ENCODE peak calls at places on chromosome 11, in six cellular contexts. I is heart right ventricle, P is anterior cingulate cortex, D is hypothalamus, J is psoas muscle, X is fibroblast of the aortic adventitia. Z is an unnamed sample.
A peak's percentile ranks its signal among the peaks of the same experiment; 100 is the strongest.

GRCh38 chr11:24093410-24093809 is 403.4 kb upstream of the LUZP2 start:
- DNase-seq in I (no peak), P (no peak), D (no peak), J (no peak), X (no peak), Z (no peak)

GRCh38 chr11:63639195-63639832 is 25.1 kb upstream of the PLAAT3 start:
- DNase-seq in I (no peak), P (no peak), D (no peak), J (no peak), X (peak; percentile 74), Z (no peak)

GRCh38 chr11:17498475-17498874 is 21.8 kb upstream of the ABCC8 start:
- DNase-seq in I (no peak), P (no peak), D (no peak), J (no peak), X (no peak), Z (no peak)

GRCh38 chr11:37710031-37710430 is 1112.0 kb upstream of the RAG2 start:
- DNase-seq in I (no peak), P (no peak), D (no peak), J (no peak), X (peak; percentile 82), Z (peak; percentile 87)

GRCh38 chr11:36249271-36249670 is 40.0 kb downstream of the COMMD9 start:
- DNase-seq in I (no peak), P (no peak), D (no peak), J (no peak), X (peak; percentile 77), Z (peak; percentile 81)

GRCh38 chr11:124656759-124657627 is 16.5 kb downstream of the SIAE start:
- DNase-seq in I (no peak), P (no peak), D (peak; percentile 4), J (no peak), X (no peak), Z (peak; percentile 61)

GRCh38 chr11:92163879-92164278 is 60.7 kb upstream of the FAT3 start:
- DNase-seq in I (no peak), P (no peak), D (no peak), J (no peak), X (no peak), Z (no peak)

GRCh38 chr11:71238285-71238875 is 14.0 kb downstream of the SHANK2 start:
- DNase-seq in I (no peak), P (no peak), D (no peak), J (no peak), X (no peak), Z (no peak)

GRCh38 chr11:18731949-18732821 is 6.2 kb upstream of the IGSF22 start:
- DNase-seq in I (peak; percentile 48), P (peak; percentile 33), D (peak; percentile 53), J (no peak), X (peak; percentile 53), Z (peak; percentile 12)

GRCh38 chr11:124759268-124760204 is 2.6 kb downstream of the ESAM start:
- DNase-seq in I (peak; percentile 80), P (no peak), D (no peak), J (peak; percentile 76), X (no peak), Z (no peak)

GRCh38 chr11:121503056-121503455 is 50.3 kb upstream of the SORL1-AS1 start:
- DNase-seq in I (no peak), P (no peak), D (no peak), J (no peak), X (no peak), Z (no peak)

GRCh38 chr11:65953471-65953870 is 8.1 kb upstream of the SART1 start:
- DNase-seq in I (no peak), P (no peak), D (no peak), J (no peak), X (no peak), Z (no peak)

GRCh38 chr11:63020671-63021255 is 5.1 kb upstream of the SLC22A8 start:
- DNase-seq in I (no peak), P (peak; percentile 30), D (peak; percentile 22), J (no peak), X (no peak), Z (no peak)

GRCh38 chr11:285021-285893 is 3.7 kb upstream of the PGGHG start:
- DNase-seq in I (no peak), P (no peak), D (no peak), J (peak; percentile 32), X (no peak), Z (no peak)

GRCh38 chr11:16958833-16959232 is 55.4 kb downstream of the PLEKHA7 start:
- DNase-seq in I (no peak), P (no peak), D (no peak), J (no peak), X (no peak), Z (no peak)

GRCh38 chr11:69943066-69943465 is 123.8 kb upstream of the FGF3 start:
- DNase-seq in I (no peak), P (no peak), D (no peak), J (peak; percentile 46), X (peak; percentile 14), Z (no peak)

GRCh38 chr11:67211656-67212436 is 54.4 kb upstream of the GRK2 start:
- DNase-seq in I (no peak), P (no peak), D (no peak), J (no peak), X (no peak), Z (no peak)

GRCh38 chr11:14386895-14387480 is 28.0 kb upstream of the RRAS2 start:
- DNase-seq in I (no peak), P (peak; percentile 90), D (peak; percentile 59), J (no peak), X (peak; percentile 88), Z (peak; percentile 78)

GRCh38 chr11:66686100-66686785 is 8.6 kb upstream of the RBM4B start:
- DNase-seq in I (no peak), P (no peak), D (no peak), J (no peak), X (no peak), Z (no peak)